ENCODE peak calls at places on chromosomes 4 and X, in ten cellular contexts. Y is HCT116, W is tibial nerve, G is suprapubic skin, H is IMR-90, X is prostate gland, C is transverse colon, N is esophagus squamous epithelium, U is GM12878, A is upper lobe of left lung. F is an unnamed sample. For H3K36me3, the result is how much of the 10 kb centered on the place peaks cover.

GRCh38 chr4:35189988-35190613 is 1054.2 kb downstream of the ARAP2 start:
- DNase-seq in G (no peak), A (no peak), Y (no peak), U (no peak), X (no peak), N (no peak), C (no peak), H (no peak), W (no peak), F (no peak)

GRCh38 chr4:15149842-15150592 is 147.7 kb downstream of the CPEB2 start:
- DNase-seq in H (peak), N (no peak), C (peak), Y (peak), A (peak), W (peak), X (peak), U (peak), G (peak), F (no peak)

GRCh38 chr4:124144302-124144701 is 568.2 kb downstream of the ANKRD50 start:
- DNase-seq in N (no peak), H (no peak), G (no peak), A (no peak), W (no peak), X (peak), U (no peak), C (no peak), Y (no peak), F (no peak)

GRCh38 chr4:155552180-155552579 is 114.5 kb upstream of the GUCY1A1 start:
- DNase-seq in X (no peak), G (no peak), A (peak), Y (no peak), N (no peak), W (no peak), U (no peak), H (peak), C (no peak), F (no peak)

GRCh38 chr4:89797117-89797516 is 39.8 kb downstream of the SNCA start:
- DNase-seq in X (no peak), C (no peak), U (no peak), Y (no peak), W (no peak), H (peak), A (no peak), N (no peak), G (no peak), F (no peak)

GRCh38 chr4:73315091-73315490 is 56.5 kb upstream of the ANKRD17 start:
- DNase-seq in N (no peak), W (no peak), A (no peak), H (peak), Y (no peak), C (no peak), U (no peak), X (no peak), G (no peak), F (no peak)

GRCh38 chrX:128436397-128437103 is 384.3 kb upstream of the ACTRT1 start:
- DNase-seq in Y (no peak), U (no peak), N (no peak), C (no peak), W (no peak), X (peak), H (no peak), A (no peak), G (no peak), F (no peak)

GRCh38 chrX:1542994-1543725 is 6.2 kb upstream of the P2RY8 start:
- DNase-seq in Y (no peak), X (no peak), N (no peak), U (no peak), W (no peak), H (no peak), C (no peak), A (no peak), G (peak), F (no peak)

GRCh38 chrX:9329056-9329455 is 135.8 kb upstream of the TBL1X start:
- DNase-seq in U (no peak), X (no peak), W (no peak), G (no peak), A (no peak), H (no peak), C (no peak), Y (no peak), N (no peak), F (no peak)

GRCh38 chrX:5380426-5380825 is 848.2 kb downstream of the NLGN4X start:
- DNase-seq in A (no peak), H (no peak), X (no peak), Y (no peak), G (no peak), U (no peak), N (no peak), C (no peak), W (no peak), F (no peak)

GRCh38 chr4:163540977-163541376 is 46.5 kb downstream of the TMA16 start:
- DNase-seq in W (no peak), A (no peak), C (no peak), N (no peak), H (peak), Y (no peak), U (no peak), X (no peak), G (no peak), F (no peak)

GRCh38 chr4:23717528-23718248 is 172.2 kb downstream of the PPARGC1A start:
- DNase-seq in G (no peak), N (no peak), U (no peak), C (peak), A (no peak), X (no peak), W (no peak), H (peak), Y (no peak), F (no peak)

GRCh38 chrX:41542151-41542935 is 95.2 kb downstream of the NYX start:
- DNase-seq in A (no peak), W (no peak), X (no peak), C (peak), G (no peak), H (peak), N (no peak), U (no peak), Y (no peak), F (no peak)

GRCh38 chr4:138898282-138898681 is 117.3 kb upstream of the NOCT start:
- DNase-seq in U (no peak), W (no peak), H (peak), X (no peak), A (no peak), Y (no peak), G (no peak), C (no peak), N (no peak), F (no peak)

GRCh38 chr4:498328-498919 is 532 bp downstream of the ZNF721 start:
- DNase-seq in Y (no peak), U (no peak), G (no peak), N (no peak), W (no peak), H (no peak), C (no peak), X (no peak), A (no peak), F (no peak)

GRCh38 chr4:35525192-35525978 is 718.9 kb downstream of the ARAP2 start:
- DNase-seq in U (no peak), H (no peak), W (no peak), G (no peak), A (peak), Y (no peak), N (no peak), C (no peak), X (no peak), F (no peak)

GRCh38 chrX:15855562-15856256 is 1.1 kb upstream of the AP1S2 start:
- DNase-seq in Y (no peak), X (no peak), H (no peak), U (no peak), G (no peak), A (no peak), W (no peak), N (no peak), C (no peak), F (peak)

GRCh38 chr4:168645933-168646768 is 149.3 kb downstream of the PALLD start:
- DNase-seq in N (no peak), C (no peak), G (no peak), X (no peak), U (no peak), H (no peak), W (no peak), Y (no peak), A (no peak), F (no peak)

DNA sequence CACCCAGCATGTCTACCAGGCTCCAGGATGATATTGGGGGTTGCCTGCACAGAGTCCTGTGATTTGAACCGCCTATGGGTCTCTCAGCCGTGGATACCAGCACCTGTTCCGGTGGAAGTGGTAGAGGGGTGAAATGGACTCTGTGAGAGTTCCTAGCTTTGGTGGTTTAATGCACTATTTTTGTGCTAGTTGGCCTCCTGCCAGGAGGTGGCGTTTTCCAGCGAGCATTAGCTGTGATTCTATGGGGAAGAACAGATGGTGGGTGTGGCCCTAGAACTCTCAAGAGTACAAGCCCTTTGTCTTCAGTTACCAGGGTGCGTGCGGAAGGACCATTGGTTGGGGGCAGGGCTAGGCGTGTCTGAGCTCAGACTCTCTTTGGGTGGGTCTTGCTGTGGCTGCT is 316.9 kb upstream of the AMOT start:
- DNase-seq in U (no peak), H (no peak), N (no peak), A (no peak), G (no peak), X (no peak), C (no peak), W (no peak), Y (no peak), F (no peak)
- TF ChIP-seq POLR2A in U (no peak), H (no peak), N (no peak), A (no peak), G (no peak), X (no peak), C (no peak), W (no peak), Y (no peak), F (no peak)

GRCh38 chrX:24833695-24834094 is 140.0 kb downstream of the POLA1 start:
- DNase-seq in G (no peak), N (no peak), X (no peak), W (no peak), Y (no peak), A (no peak), U (no peak), C (no peak), H (no peak), F (no peak)

GRCh38 chrX:24828147-24828546 is 134.4 kb downstream of the POLA1 start:
- DNase-seq in A (no peak), X (no peak), W (no peak), Y (no peak), H (no peak), N (no peak), G (no peak), U (no peak), C (no peak), F (no peak)

GRCh38 chrX:24828600-24828999 is 134.9 kb downstream of the POLA1 start:
- DNase-seq in H (no peak), W (no peak), G (no peak), N (no peak), U (no peak), A (no peak), X (no peak), C (no peak), Y (no peak), F (no peak)
- H3K36me3 ChIP-seq in H (under half), W (under half), G (under half), N (under half), U (under half), A (under half), X (under half), C (under half), Y (under half), F (under half)

DNA sequence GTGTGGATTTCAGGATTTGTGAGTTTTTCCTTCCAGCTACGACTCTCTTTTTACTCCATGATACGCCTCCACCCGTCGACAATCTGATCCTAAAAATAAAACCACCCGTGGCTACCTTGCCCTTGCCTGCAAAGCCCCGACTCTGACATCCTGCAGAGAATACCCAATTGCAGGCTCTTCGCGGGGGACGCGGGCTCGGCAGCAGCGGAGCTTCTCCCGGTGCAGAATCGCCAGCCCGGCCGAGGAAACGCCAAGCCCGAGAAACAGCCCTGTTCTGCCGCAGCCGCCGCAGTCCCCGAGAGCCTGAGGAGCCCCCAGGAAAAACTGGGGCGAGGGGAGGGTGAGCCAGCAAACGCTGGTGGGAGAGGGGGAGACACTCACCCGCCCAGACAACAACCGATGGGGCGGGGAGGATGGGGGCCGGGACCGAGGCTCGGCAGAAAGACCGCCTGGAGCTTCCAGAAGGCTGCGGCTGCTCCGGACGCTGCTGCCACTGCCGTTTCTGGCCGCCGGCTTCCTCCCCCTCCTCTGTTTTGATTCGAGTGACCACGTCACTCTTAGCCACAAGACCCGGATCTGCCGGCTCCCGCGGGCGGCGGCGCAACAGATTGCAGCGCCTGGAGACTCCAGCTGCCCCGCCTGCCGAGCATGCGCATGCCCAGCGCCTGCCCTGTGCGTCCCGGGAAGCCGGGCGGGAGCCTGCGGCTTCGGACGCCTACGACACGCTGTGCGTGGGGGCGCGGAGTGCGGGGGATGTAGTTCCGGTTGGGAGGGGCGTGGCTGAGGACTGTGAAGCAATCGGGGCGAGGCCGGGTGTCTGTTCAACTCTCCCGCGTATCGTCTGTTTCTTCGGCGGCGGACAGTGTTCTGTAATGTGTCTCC is at the start of gene SMIM14:
- DNase-seq in W (peak), H (peak), X (peak), C (peak), U (no peak), Y (peak), G (peak), N (peak), A (peak), F (peak)
- TF ChIP-seq POLR2A in W (peak), H (peak), X (peak), C (peak), U (peak), Y (peak), G (peak), N (no peak), A (peak), F (peak)

GRCh38 chrX:314781-315595 is 3.6 kb downstream of the GTPBP6 start:
- DNase-seq in N (no peak), A (no peak), C (no peak), U (no peak), X (no peak), W (no peak), H (no peak), Y (no peak), G (peak), F (no peak)

GRCh38 chrX:317424-318067 is 1.1 kb downstream of the GTPBP6 start:
- DNase-seq in H (no peak), A (peak), G (no peak), X (no peak), W (no peak), C (no peak), U (no peak), N (no peak), Y (no peak), F (no peak)

GRCh38 chrX:318739-319578 is at the start of gene GTPBP6:
- DNase-seq in H (peak), C (peak), N (no peak), G (peak), U (peak), X (peak), Y (peak), A (peak), W (peak), F (peak)

GRCh38 chrX:318068-318738 is 393 bp downstream of the GTPBP6 start:
- DNase-seq in C (peak), U (peak), N (no peak), Y (peak), W (peak), X (peak), H (peak), A (no peak), G (peak), F (peak)

GRCh38 chrX:316351-317325 is 2.0 kb downstream of the GTPBP6 start:
- DNase-seq in W (no peak), N (no peak), C (peak), G (peak), A (peak), X (no peak), Y (no peak), H (no peak), U (no peak), F (no peak)
- H3K36me3 ChIP-seq in W (under half), N (under half), C (under half), G (under half), A (under half), X (under half), Y (under half), H (under half), U (under half), F (under half)

F was measured in vagina.